ENCODE peak calls at places on chromosomes 2 and 18, in five cellular contexts. K is A549; D is activated CD8-positive, alpha-beta T cell treated with anti-CD3 and anti-CD28 coated beads for 36 hours; Q is AG04449; Y is cardiac fibroblast. U is an unnamed sample.

GRCh38 chr2:155250800-155251199 is 552.3 kb downstream of the KCNJ3 start:
- DNase-seq in K (no peak), D (no peak), Q (no peak), Y (no peak), U (no peak)

GRCh38 chr2:206846854-206847834 is 81.7 kb downstream of the FASTKD2 start:
- DNase-seq in K (no peak), D (no peak), Q (no peak), Y (no peak), U (no peak)

GRCh38 chr2:160918909-160919503 is 241.2 kb upstream of the TANK start:
- DNase-seq in K (peak), D (peak), Q (no peak), Y (peak), U (no peak)

GRCh38 chr2:120568089-120568974 is 167.3 kb upstream of the GLI2 start:
- DNase-seq in K (no peak), D (no peak), Q (no peak), Y (no peak), U (no peak)

GRCh38 chr2:72233211-72233610 is 85.5 kb upstream of the CYP26B1 start:
- DNase-seq in K (no peak), D (no peak), Q (no peak), Y (no peak), U (no peak)

GRCh38 chr2:24822049-24822706 is 29.0 kb downstream of the CENPO start:
- DNase-seq in K (no peak), D (no peak), Q (no peak), Y (no peak), U (no peak)

GRCh38 chr2:158098171-158098570 is 3.5 kb upstream of the UPP2 start:
- DNase-seq in K (no peak), D (no peak), Q (no peak), Y (no peak), U (no peak)

GRCh38 chr2:152106464-152106863 is 7.6 kb upstream of the CACNB4 start:
- DNase-seq in K (no peak), D (no peak), Q (no peak), Y (no peak), U (no peak)

GRCh38 chr2:217902281-217903141 is 100.3 kb downstream of the TNS1 start:
- DNase-seq in K (peak), D (peak), Q (no peak), Y (peak), U (no peak)

GRCh38 chr2:131588152-131588873 is 60.6 kb downstream of the CCDC74A start:
- DNase-seq in K (no peak), D (no peak), Q (no peak), Y (no peak), U (no peak)

GRCh38 chr18:58887613-58887963 is 22.9 kb downstream of the ZNF532 start:
- DNase-seq in K (no peak), D (peak), Q (no peak), Y (peak), U (no peak)

GRCh38 chr2:55168221-55169154 is 63.6 kb downstream of the CLHC1 start:
- DNase-seq in K (peak), D (peak), Q (no peak), Y (peak), U (peak)

GRCh38 chr2:240018071-240018750 is 6.9 kb downstream of the NDUFA10 start:
- DNase-seq in K (no peak), D (no peak), Q (no peak), Y (no peak), U (no peak)

GRCh38 chr2:240014327-240014726 is 10.8 kb downstream of the NDUFA10 start:
- DNase-seq in K (no peak), D (no peak), Q (no peak), Y (no peak), U (no peak)

GRCh38 chr2:240013343-240013742 is 11.8 kb downstream of the NDUFA10 start:
- DNase-seq in K (no peak), D (no peak), Q (no peak), Y (peak), U (no peak)
- TF ChIP-seq CTCF in K (no peak), D (no peak), Q (peak), Y (no peak), U (peak)

GRCh38 chr2:169093535-169093934 is 24.2 kb downstream of the DHRS9 start:
- DNase-seq in K (no peak), D (no peak), Q (no peak), Y (peak), U (no peak)
- TF ChIP-seq CTCF in K (no peak), D (no peak), Q (no peak), Y (no peak), U (no peak)

DNA sequence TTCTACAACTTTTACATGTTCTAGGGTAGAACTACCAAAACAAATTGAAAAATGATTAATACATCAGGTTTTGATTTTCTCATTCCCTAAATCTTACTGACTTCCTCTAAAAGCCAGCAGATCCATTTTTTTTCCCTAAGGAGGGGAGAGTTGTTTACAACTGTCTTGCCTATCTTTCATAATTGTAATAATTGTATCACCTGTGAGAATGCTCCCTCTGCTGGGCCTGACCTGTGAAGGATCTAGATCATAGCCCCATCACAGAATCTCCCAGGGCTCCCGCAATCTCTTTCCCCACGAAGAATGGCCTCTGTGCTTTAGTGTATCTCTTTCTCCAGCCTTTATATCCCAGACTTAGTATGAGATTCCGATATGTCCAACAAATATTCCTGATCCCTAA is 9.1 kb downstream of the LOXL3 start:
- DNase-seq in K (no peak), D (peak), Q (no peak), Y (no peak), U (no peak)
- TF ChIP-seq CTCF in K (peak), D (peak), Q (no peak), Y (no peak), U (no peak)

GRCh38 chr18:55353391-55353790 is 234.6 kb downstream of the TCF4 start:
- DNase-seq in K (no peak), D (no peak), Q (no peak), Y (no peak), U (no peak)
- TF ChIP-seq CTCF in K (no peak), D (no peak), Q (no peak), Y (no peak), U (no peak)

GRCh38 chr2:63486861-63487290 is 101.4 kb downstream of the WDPCP start:
- DNase-seq in K (no peak), D (no peak), Q (no peak), Y (no peak), U (no peak)
- TF ChIP-seq CTCF in K (peak), D (no peak), Q (no peak), Y (no peak), U (no peak)

DNA sequence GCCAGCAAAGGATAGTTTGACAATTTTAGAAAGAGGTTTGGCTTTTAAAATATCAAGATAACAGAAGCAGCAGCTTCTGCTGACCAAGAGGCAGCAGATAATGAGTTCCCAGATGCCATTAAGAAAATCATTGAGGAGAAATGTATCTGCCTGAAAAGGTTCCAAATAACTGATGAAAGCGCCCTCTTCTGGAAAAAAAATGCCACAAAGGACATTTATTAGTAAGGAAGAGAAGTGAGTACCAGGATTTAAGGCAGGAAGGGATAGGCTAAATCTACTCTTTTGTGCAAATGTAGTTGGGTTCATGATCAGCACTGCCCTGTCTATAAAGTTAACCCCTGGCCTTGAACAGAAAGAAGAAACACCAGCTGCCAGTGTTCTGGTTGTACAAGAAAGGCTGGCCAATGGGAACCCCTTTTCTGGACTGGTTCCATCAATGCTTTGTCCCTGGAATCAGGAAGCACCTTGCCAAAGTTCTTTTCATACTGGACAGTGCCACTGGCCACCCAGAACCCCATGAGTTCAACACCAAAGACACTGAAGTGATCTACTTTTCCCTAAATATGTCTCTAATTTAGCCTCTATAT is 40.6 kb downstream of the DHX57 start:
- DNase-seq in K (no peak), D (no peak), Q (no peak), Y (peak), U (no peak)
- TF ChIP-seq CTCF in K (peak), D (peak), Q (no peak), Y (peak), U (peak)